ENCODE peak calls at places on chromosome 2, in four cellular contexts. L is H9, O is IMR-90, S is H1. D is an unnamed sample.

GRCh38 chr2:75098856-75099255 is 100.5 kb downstream of the TACR1 start:
- DNase-seq in O (peak; percentile 31), S (no peak), L (peak; percentile 49), D (peak; percentile 75)

GRCh38 chr2:10368491-10369231 is 66.0 kb downstream of the HPCAL1 start:
- DNase-seq in S (no peak), L (no peak), O (no peak), D (no peak)

GRCh38 chr2:120300385-120300784 is 45.6 kb upstream of the INHBB start:
- DNase-seq in L (no peak), S (peak; percentile 40), O (no peak), D (no peak)

GRCh38 chr2:20616341-20616871 is 34.5 kb downstream of the HS1BP3 start:
- DNase-seq in O (no peak), L (no peak), S (no peak), D (no peak)

GRCh38 chr2:9813312-9814128 is 29.8 kb upstream of the TAF1B start:
- DNase-seq in O (peak; percentile 51), L (peak; percentile 88), S (peak; percentile 95), D (peak; percentile 84)

GRCh38 chr2:123732563-123732962 is 292.5 kb upstream of the CNTNAP5 start:
- DNase-seq in L (no peak), S (no peak), O (no peak), D (peak; percentile 20)

GRCh38 chr2:3303583-3304406 is 73.8 kb downstream of the EIPR1 start:
- DNase-seq in O (peak; percentile 77), L (peak; percentile 89), S (peak; percentile 93), D (peak; percentile 93)

GRCh38 chr2:204264746-204265145 is 280.5 kb upstream of the PARD3B start:
- DNase-seq in O (no peak), S (no peak), L (no peak), D (no peak)

GRCh38 chr2:69298862-69299261 is 88.2 kb downstream of the GFPT1 start:
- DNase-seq in L (no peak), O (peak; percentile 74), S (no peak), D (no peak)

GRCh38 chr2:55718165-55719008 is 24.7 kb upstream of the PNPT1 start:
- DNase-seq in O (peak; percentile 71), L (peak; percentile 42), S (peak; percentile 61), D (peak; percentile 68)

GRCh38 chr2:137252934-137253333 is 487.6 kb downstream of the THSD7B start:
- DNase-seq in S (no peak), O (no peak), L (no peak), D (no peak)

GRCh38 chr2:86012017-86012712 is 93.5 kb downstream of the POLR1A start:
- DNase-seq in S (no peak), L (no peak), O (no peak), D (no peak)

GRCh38 chr2:39142012-39142346 is 21.1 kb upstream of the SOS1 start:
- DNase-seq in O (no peak), L (no peak), S (no peak), D (no peak)

GRCh38 chr2:176501652-176502051 is 232.4 kb downstream of the MTX2 start:
- DNase-seq in S (no peak), L (no peak), O (no peak), D (no peak)

GRCh38 chr2:854460-854859 is 96.2 kb upstream of the SNTG2 start:
- DNase-seq in O (no peak), L (peak; percentile 77), S (peak; percentile 95), D (peak; percentile 62)

GRCh38 chr2:131105950-131106801 is 1.0 kb downstream of the PLEKHB2 start:
- DNase-seq in L (no peak), S (no peak), O (peak; percentile 53), D (peak; percentile 67)

GRCh38 chr2:869894-870293 is 80.8 kb upstream of the SNTG2 start:
- DNase-seq in L (no peak), S (no peak), O (no peak), D (no peak)

DNA sequence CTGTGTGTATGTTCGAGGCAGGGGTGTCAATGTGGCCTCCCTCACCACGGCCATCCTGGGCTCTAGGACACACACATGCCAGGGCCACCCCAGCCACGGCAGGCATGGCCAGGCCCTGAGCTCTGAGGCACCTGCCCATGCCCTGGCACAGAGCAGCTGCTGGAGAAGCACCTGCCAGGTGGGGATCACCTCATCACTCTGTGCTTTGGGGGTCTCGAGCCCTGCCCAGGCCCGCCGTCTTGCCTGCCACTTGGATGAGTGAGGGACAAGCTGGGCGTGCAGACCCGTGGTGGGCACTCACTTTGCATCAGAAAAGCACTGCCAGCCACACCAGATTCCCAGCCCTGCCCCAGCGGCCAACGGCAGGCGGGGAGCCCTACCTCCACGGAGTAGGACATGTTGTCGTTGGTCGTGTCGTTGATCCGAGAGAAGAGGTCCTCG is 33.1 kb downstream of the KIF1A start:
- DNase-seq in L (no peak), O (no peak), S (no peak), D (no peak)
- H2BK5ac ChIP-seq in L (no peak overlapping the region), O (no peak overlapping the region), S (no peak overlapping the region), D (no peak overlapping the region)

DNA sequence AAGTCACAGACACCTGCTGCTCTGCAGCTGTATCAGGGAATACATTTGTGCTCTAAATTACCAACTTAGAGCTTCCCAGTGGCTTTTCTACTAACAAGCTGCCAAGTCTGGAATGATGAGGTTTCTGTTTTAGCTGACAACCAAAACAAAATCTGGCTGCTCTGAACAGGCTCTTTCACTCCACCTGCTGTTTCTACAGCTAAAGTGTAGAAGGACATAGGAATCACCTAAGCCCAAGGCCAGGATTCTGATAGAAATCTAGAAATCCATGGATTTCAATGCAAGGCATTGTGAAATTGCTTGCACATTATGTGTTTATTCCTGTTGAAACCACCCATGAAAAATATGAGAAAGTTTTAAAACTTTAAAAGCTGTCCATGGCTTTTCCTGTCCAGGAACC is 201.2 kb downstream of the SUCLG1 start:
- DNase-seq in O (no peak), L (no peak), S (no peak), D (peak; percentile 63)
- H4K5ac ChIP-seq in O (no peak overlapping the region), L (no peak overlapping the region), S (no peak overlapping the region), D (no peak overlapping the region)

GRCh38 chr2:105324732-105325131 is 4.8 kb downstream of the TGFBRAP1 start:
- DNase-seq in L (no peak), O (peak; percentile 62), S (no peak), D (peak; percentile 86)
- H2BK5ac ChIP-seq in L (no peak overlapping the region), O (peak overlapping the region; percentile 63), S (peak overlapping the region; percentile 74), D (no peak overlapping the region)

GRCh38 chr2:40639294-40639693 is 187.4 kb upstream of the SLC8A1 start:
- DNase-seq in L (no peak), O (no peak), S (no peak), D (no peak)
- H4K5ac ChIP-seq in L (no peak overlapping the region), O (no peak overlapping the region), S (no peak overlapping the region), D (no peak overlapping the region)

DNA sequence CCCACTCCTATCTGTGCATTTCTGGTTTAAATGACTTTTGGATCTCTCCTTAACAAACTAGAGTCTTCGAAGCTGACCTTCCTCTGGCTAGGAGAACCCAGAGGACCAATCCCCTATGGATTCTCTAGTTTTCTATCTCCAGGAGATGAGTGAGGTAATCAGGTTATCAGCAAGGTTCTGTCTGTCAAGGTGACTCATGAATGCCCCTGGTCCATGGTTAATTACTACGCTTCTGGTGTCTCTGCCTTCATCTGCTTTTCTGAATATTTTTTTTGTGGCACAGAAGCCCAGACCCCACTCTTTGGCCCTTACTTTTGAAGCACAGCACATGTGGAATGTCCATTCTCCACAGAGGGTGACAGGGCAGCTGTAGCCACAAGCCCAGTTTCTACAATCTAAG is 897.9 kb upstream of the KLHL29 start:
- DNase-seq in L (no peak), S (no peak), O (no peak), D (peak; percentile 66)
- H2BK5ac ChIP-seq in L (no peak overlapping the region), S (no peak overlapping the region), O (no peak overlapping the region), D (no peak overlapping the region)

DNA sequence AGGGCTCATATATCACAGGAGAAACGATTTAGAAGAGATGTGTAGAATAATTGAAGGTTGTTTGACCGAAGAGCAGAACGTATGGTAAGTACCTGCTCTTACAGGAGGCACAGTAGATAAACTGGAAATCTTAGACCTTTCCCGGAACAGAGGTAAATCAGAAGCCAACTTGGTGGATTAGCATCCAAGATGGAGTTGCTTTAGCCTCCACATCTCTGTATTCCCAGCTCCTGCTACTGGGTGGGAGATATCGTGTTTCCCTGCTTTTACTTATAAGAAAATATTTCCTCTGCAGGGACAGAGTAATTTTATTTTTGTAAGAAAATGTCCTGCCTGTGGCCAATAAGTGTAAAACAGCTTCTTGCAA is 164.5 kb downstream of the SLC39A10 start:
- DNase-seq in L (no peak), O (no peak), S (no peak), D (no peak)
- H4K5ac ChIP-seq in L (no peak overlapping the region), O (no peak overlapping the region), S (no peak overlapping the region), D (no peak overlapping the region)

DNA sequence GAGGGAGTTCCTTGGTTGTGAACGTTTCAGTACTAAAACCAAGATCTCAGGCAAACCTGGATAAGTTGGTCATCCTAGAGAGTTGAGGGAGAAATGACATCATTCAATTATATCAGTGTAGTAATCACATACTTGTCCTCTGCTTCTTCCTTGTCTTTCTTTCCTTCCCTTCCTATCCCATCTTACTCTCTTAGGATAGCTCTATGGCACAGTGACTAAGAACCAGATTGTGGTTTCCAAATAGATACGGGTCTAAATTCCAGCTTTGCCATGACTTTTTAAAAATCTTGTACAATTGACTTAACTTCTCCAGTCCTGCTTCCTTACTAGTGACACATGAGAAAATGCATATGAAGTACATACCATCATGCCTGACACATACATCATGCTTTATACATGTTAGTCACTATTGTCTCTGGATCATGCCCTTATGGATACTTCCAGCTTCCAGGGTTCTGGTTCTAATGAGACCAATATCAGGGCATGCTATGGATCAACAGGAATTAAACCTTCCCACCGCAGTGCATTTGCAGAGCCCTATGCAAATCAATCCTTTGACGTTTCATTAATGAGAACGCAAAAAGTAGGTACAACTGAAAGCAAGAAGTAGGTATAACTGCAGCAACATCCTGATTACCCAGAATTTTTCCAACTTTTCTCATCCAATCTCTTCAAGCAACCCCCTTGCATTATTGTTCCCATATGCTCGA is 168.0 kb upstream of the KLF7 start:
- DNase-seq in O (peak; percentile 44), L (no peak), S (no peak), D (no peak)
- H2BK5ac ChIP-seq in O (peak overlapping the region; percentile 91), L (peak overlapping the region; percentile 46), S (peak overlapping the region; percentile 91), D (peak overlapping the region; percentile 56)

DNA sequence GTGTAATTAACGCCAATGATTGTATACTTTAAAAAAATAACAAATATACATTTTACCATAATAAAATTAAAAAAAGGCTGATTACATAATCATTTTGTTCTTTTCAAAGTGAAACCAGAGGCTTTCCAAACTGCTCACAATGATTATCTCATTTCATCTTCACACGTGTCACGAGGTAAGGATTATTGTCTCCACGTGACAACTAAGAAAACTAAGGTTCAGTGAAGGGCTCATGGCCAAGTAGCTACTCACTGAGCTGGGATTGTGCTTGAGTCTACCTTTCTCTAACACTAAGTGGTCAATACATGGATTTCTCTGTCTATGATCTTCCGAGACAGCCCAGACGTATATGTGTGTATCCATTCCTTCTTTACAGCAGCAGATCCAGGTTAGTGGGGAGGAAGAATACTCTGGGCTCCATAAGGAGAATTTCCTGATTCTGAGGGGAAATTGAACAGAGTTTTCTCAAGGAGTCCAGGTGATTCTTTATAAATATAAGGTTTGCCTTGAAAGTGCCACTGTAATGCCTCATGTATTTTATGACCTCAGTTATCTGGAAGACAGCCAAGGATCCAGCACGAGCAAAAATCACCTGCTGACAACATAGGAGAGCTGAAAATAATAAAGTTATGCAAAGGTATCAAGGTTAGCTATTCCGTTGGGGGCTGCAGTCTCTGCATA is 25.6 kb upstream of the ACSL3 start:
- DNase-seq in S (no peak), L (no peak), O (no peak), D (no peak)
- H4K5ac ChIP-seq in S (no peak overlapping the region), L (no peak overlapping the region), O (no peak overlapping the region), D (no peak overlapping the region)

D was measured in mesendoderm.